ENCODE peak calls at places on chromosomes 5 and 9, in four cellular contexts. I is HepG2, B is WTC11, A is GM12878. R is an unnamed sample.
A peak's percentile ranks its signal among the peaks of the same experiment; 100 is the strongest.

GRCh38 chr5:151312749-151313324 is 9.3 kb upstream of the SLC36A3 start:
- DNase-seq in I (no peak), B (no peak), A (no peak), R (no peak)

GRCh38 chr9:116437411-116438370 is 249.4 kb upstream of the TRIM32 start:
- DNase-seq in I (no peak), B (no peak), A (no peak), R (peak; percentile 47)

GRCh38 chr9:128548876-128549275 is 3.5 kb upstream of the SPTAN1 start:
- DNase-seq in I (no peak), B (no peak), A (no peak), R (peak; percentile 27)

GRCh38 chr5:33737697-33738096 is 154.1 kb downstream of the ADAMTS12 start:
- DNase-seq in I (no peak), B (no peak), A (no peak), R (no peak)

GRCh38 chr9:22528485-22528884 is 81.9 kb downstream of the DMRTA1 start:
- DNase-seq in I (no peak), B (no peak), A (no peak), R (no peak)

GRCh38 chr9:36088020-36088419 is 48.5 kb upstream of the GLIPR2 start:
- DNase-seq in I (no peak), B (no peak), A (no peak), R (no peak)

GRCh38 chr9:77997611-77998349 is 33.8 kb downstream of the GNAQ start:
- DNase-seq in I (no peak), B (no peak), A (no peak), R (no peak)

GRCh38 chr5:150895431-150896428 is 9.1 kb downstream of the ZNF300 start:
- DNase-seq in I (no peak), B (no peak), A (no peak), R (no peak)

GRCh38 chr5:78300464-78301045 is 6.1 kb upstream of the AP3B1 start:
- DNase-seq in I (no peak), B (no peak), A (no peak), R (no peak)

GRCh38 chr9:124663046-124663961 is 107.8 kb downstream of the NR6A1 start:
- DNase-seq in I (no peak), B (no peak), A (no peak), R (no peak)

GRCh38 chr9:34124103-34124502 is 2.4 kb downstream of the DCAF12 start:
- DNase-seq in I (no peak), B (no peak), A (no peak), R (no peak)

GRCh38 chr5:149702953-149703646 is 27.0 kb upstream of the PPARGC1B start:
- DNase-seq in I (no peak), B (no peak), A (no peak), R (peak; percentile 92)

GRCh38 chr5:41747291-41747690 is 122.9 kb downstream of the OXCT1 start:
- DNase-seq in I (no peak), B (no peak), A (no peak), R (no peak)

GRCh38 chr9:98445576-98445975 is 190.1 kb upstream of the TBC1D2 start:
- DNase-seq in I (no peak), B (no peak), A (no peak), R (no peak)

GRCh38 chr9:33161011-33161588 is 6.0 kb downstream of the B4GALT1 start:
- DNase-seq in I (no peak), B (no peak), A (no peak), R (no peak)

GRCh38 chr5:200985-201384 is 9.7 kb downstream of the LRRC14B start:
- DNase-seq in I (no peak), B (no peak), A (no peak), R (no peak)

GRCh38 chr5:60196382-60197113 is 303.0 kb upstream of the PDE4D start:
- DNase-seq in I (no peak), B (no peak), A (no peak), R (no peak)

GRCh38 chr9:104866186-104866585 is 61.8 kb downstream of the ABCA1 start:
- DNase-seq in I (no peak), B (no peak), A (no peak), R (no peak)

GRCh38 chr9:130372057-130372456 is 72.7 kb upstream of the ASS1 start:
- DNase-seq in I (no peak), B (no peak), A (no peak), R (no peak)
- TF ChIP-seq ETV6 in I (no peak), B (no peak), A (no peak), R (no peak)

DNA sequence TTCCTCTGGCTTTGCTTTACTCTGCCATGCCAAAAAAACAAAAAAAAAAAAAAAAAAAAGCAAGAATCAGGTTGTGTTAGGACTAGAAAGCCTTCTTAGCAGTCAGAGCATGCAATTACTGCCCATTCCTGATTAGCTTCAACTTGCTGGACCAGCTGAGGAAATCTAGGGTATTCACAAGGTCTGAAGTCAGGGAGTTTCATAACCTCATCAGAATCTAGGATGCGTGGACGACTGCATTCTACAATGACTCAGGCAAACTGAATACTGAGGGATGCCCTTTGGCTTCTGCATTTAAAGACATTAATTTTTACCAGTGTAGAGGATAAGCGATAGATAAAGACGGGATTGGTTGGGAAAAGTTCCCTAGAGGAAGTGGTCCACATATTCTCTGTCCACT is 39.2 kb upstream of the SHOC1 start:
- DNase-seq in I (no peak), B (no peak), A (no peak), R (no peak)
- TF ChIP-seq ETV6 in I (no peak), B (no peak), A (no peak), R (no peak)

GRCh38 chr9:79686381-79687130 is 114.8 kb downstream of the TLE4 start:
- DNase-seq in I (no peak), B (no peak), A (no peak), R (no peak)

GRCh38 chr9:79687131-79687447 is 115.3 kb downstream of the TLE4 start:
- DNase-seq in I (no peak), B (no peak), A (no peak), R (no peak)

GRCh38 chr9:79691496-79691895 is 119.7 kb downstream of the TLE4 start:
- DNase-seq in I (no peak), B (no peak), A (no peak), R (no peak)

GRCh38 chr9:79688363-79688762 is 116.6 kb downstream of the TLE4 start:
- DNase-seq in I (no peak), B (no peak), A (no peak), R (no peak)

GRCh38 chr9:79689576-79689975 is 117.8 kb downstream of the TLE4 start:
- DNase-seq in I (no peak), B (no peak), A (no peak), R (no peak)
- TF ChIP-seq ETV6 in I (no peak), B (no peak), A (no peak), R (no peak)

GRCh38 chr9:129889936-129890717 is 54.9 kb downstream of the USP20 start:
- DNase-seq in I (no peak), B (peak; percentile 77), A (peak; percentile 31), R (no peak)
- TF ChIP-seq ETV6 in I (no peak), B (no peak), A (no peak), R (no peak)

DNA sequence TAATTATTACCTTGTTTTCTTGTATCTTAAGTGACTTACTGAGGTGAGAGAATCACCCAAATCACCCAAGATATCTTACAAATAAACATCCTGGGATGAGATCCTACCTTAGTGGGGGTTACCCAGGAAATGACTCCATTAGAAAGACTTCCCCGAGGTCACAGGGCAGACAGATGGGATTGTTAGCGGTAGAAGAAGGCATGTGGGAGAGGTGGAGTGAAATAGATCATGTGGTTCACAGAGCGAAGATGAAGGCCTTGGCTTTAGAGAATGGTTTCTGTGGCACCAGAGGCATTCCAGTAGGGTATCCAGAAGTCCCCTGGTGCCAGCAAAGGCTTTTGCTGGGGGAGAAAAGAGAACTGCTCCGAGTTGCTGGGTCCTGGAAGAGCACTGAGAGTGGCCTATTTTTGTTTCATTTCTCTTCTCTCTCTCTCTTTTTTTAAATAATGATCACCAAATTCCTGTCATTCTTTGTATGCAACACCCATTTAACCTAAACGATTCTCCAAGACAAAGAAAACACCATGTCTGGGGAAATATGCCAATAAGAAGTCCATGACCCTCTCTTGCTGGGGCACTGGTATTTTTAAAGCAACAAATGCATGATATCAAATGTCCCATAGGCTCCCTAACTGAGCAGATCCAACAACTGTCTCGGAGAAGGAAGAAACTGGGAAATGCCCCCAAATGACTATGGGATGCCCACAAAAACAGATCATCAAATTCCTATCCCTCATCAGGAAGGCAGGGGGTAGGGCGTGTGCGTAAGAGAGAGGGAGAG is 567.2 kb downstream of the CCDC171 start:
- DNase-seq in I (no peak), B (no peak), A (no peak), R (no peak)
- TF ChIP-seq ETV6 in I (no peak), B (no peak), A (no peak), R (no peak)

DNA sequence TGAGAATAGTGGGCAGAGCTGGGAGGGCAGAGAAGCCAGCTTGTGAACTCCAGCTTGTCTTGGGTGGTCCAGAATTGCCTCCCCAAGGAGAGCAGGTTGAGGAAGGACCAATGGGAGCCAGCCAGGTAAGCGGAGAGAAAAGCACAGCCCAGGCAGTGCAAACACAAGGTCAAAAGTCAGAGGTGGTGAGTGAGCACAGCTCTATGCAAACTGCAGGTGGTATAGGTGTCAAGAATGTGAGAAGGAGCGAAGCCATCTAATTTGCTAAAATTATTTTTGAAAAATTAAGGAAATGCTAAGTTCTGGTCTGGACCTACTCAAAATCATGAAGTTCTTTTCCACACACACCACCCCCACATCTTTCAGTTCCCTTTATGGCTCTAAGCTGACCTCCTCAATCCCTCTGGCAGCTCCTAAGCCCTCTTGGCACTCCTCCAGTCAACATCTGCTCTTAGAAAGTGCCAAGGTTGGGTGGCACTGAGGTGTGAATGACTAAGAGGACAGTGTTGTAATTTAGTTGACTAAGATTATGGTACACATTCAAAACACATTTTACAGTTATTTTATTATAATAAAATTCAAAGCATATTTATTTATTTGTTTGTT is 6.6 kb upstream of the OTULINL start:
- DNase-seq in I (no peak), B (no peak), A (no peak), R (no peak)
- TF ChIP-seq ETV6 in I (no peak), B (no peak), A (no peak), R (no peak)

GRCh38 chr5:57817924-57818323 is 335.3 kb upstream of the ACTBL2 start:
- DNase-seq in I (no peak), B (no peak), A (no peak), R (no peak)

GRCh38 chr5:57817001-57817453 is 334.4 kb upstream of the ACTBL2 start:
- DNase-seq in I (no peak), B (no peak), A (no peak), R (no peak)

GRCh38 chr5:57818397-57818796 is 335.8 kb upstream of the ACTBL2 start:
- DNase-seq in I (no peak), B (no peak), A (no peak), R (no peak)

DNA sequence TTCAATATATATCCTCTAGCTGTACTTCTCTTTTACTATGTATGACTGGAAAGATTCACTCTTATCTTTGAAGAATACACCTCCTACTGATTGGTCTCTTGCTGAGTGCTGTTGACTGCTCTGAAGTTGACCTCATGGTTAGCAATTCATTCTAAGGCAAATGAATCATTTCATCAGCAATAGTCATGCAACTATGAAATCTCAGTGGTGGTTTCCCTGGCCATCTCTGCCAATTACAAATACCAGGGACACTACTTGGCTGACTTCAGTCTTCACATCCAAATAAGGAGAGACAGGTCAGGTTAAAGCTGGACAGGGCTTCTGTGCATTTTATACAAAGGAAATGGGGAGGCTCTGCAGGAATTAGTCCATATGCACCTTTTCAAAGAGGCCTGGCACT is 333.5 kb upstream of the ACTBL2 start:
- DNase-seq in I (no peak), B (no peak), A (no peak), R (no peak)
- TF ChIP-seq ETV6 in I (no peak), B (no peak), A (no peak), R (no peak)

GRCh38 chr5:69265931-69266330 is 31.2 kb downstream of the CDK7 start:
- DNase-seq in I (peak; percentile 15), B (peak; percentile 82), A (no peak), R (no peak)
- TF ChIP-seq ETV6 in I (no peak), B (no peak), A (no peak), R (no peak)